ENCODE peak calls at places on chromosome 18, in eight cellular contexts. Z, X, K, C, N, F, I and R are unnamed samples.

GRCh38 chr18:48488388-48488850 is 50.4 kb upstream of the CTIF start:
- DNase-seq in Z (no peak), X (no peak), K (peak; percentile 95), C (no peak), N (peak; percentile 9), F (no peak), I (no peak), R (no peak)

GRCh38 chr18:46067431-46068007 is 4.5 kb downstream of the PSTPIP2 start:
- DNase-seq in Z (no peak), X (no peak), K (no peak), C (no peak), N (peak; percentile 16), F (no peak), I (no peak), R (no peak)

GRCh38 chr18:48795696-48796095 is 155.1 kb downstream of the SMAD7 start:
- DNase-seq in Z (no peak), X (no peak), K (no peak), C (no peak), N (no peak), F (no peak), I (no peak), R (no peak)

GRCh38 chr18:33755918-33756590 is 178.0 kb downstream of the ASXL3 start:
- DNase-seq in Z (no peak), X (no peak), K (no peak), C (no peak), N (no peak), F (no peak), I (peak; percentile 29), R (no peak)

GRCh38 chr18:48838921-48839818 is 111.6 kb downstream of the SMAD7 start:
- DNase-seq in Z (no peak), X (peak; percentile 62), K (no peak), C (no peak), N (no peak), F (no peak), I (no peak), R (no peak)

GRCh38 chr18:46296656-46297055 is 192.5 kb downstream of the HAUS1 start:
- DNase-seq in Z (no peak), X (no peak), K (no peak), C (no peak), N (no peak), F (no peak), I (no peak), R (no peak)

GRCh38 chr18:53752968-53753367 is 471.5 kb downstream of the MBD2 start:
- DNase-seq in Z (no peak), X (no peak), K (no peak), C (no peak), N (no peak), F (no peak), I (no peak), R (no peak)

GRCh38 chr18:63189041-63189440 is 130.5 kb downstream of the BCL2 start:
- DNase-seq in Z (no peak), X (no peak), K (no peak), C (no peak), N (no peak), F (no peak), I (no peak), R (no peak)

GRCh38 chr18:78638889-78639596 is 340.6 kb upstream of the SALL3 start:
- DNase-seq in Z (no peak), X (no peak), K (peak; percentile 21), C (no peak), N (no peak), F (no peak), I (no peak), R (no peak)

GRCh38 chr18:59123588-59124369 is 15.9 kb upstream of the SEC11C start:
- DNase-seq in Z (no peak), X (no peak), K (no peak), C (no peak), N (no peak), F (no peak), I (peak; percentile 14), R (no peak)

GRCh38 chr18:35201502-35201901 is 39.3 kb upstream of the ZNF397 start:
- DNase-seq in Z (no peak), X (no peak), K (no peak), C (no peak), N (no peak), F (no peak), I (peak; percentile 2), R (no peak)

GRCh38 chr18:36372902-36373301 is 75.4 kb downstream of the FHOD3 start:
- DNase-seq in Z (no peak), X (no peak), K (no peak), C (no peak), N (no peak), F (no peak), I (no peak), R (no peak)

GRCh38 chr18:55265916-55266488 is 306.7 kb upstream of the CCDC68 start:
- DNase-seq in Z (no peak), X (no peak), K (no peak), C (no peak), N (no peak), F (no peak), I (no peak), R (no peak)

GRCh38 chr18:3747176-3747973 is 297.4 kb downstream of the TGIF1 start:
- DNase-seq in Z (no peak), X (no peak), K (no peak), C (no peak), N (no peak), F (no peak), I (no peak), R (no peak)

GRCh38 chr18:59916746-59917145 is 16.9 kb downstream of the PMAIP1 start:
- DNase-seq in Z (no peak), X (no peak), K (no peak), C (no peak), N (no peak), F (no peak), I (no peak), R (no peak)

GRCh38 chr18:26052497-26052896 is 37.9 kb downstream of the SS18 start:
- DNase-seq in Z (no peak), X (no peak), K (no peak), C (no peak), N (no peak), F (no peak), I (no peak), R (no peak)

GRCh38 chr18:31399336-31400032 is 22.9 kb downstream of the DSG4 start:
- DNase-seq in Z (no peak), X (no peak), K (no peak), C (no peak), N (no peak), F (no peak), I (no peak), R (no peak)

GRCh38 chr18:58484989-58485962 is 143.6 kb downstream of the ALPK2 start:
- DNase-seq in Z (no peak), X (no peak), K (no peak), C (no peak), N (peak; percentile 59), F (no peak), I (no peak), R (no peak)

GRCh38 chr18:31658670-31659573 is 25.5 kb downstream of the B4GALT6 start:
- DNase-seq in Z (peak; percentile 79), X (no peak), K (no peak), C (no peak), N (no peak), F (no peak), I (peak; percentile 12), R (no peak)

GRCh38 chr18:72752220-72752619 is 115.6 kb downstream of the NETO1 start:
- DNase-seq in Z (no peak), X (no peak), K (no peak), C (no peak), N (no peak), F (no peak), I (peak; percentile 17), R (no peak)

GRCh38 chr18:67342159-67342558 is 174.4 kb downstream of the DSEL start:
- DNase-seq in Z (no peak), X (no peak), K (no peak), C (no peak), N (no peak), F (no peak), I (no peak), R (no peak)

GRCh38 chr18:22701795-22702194 is 231.3 kb upstream of the RBBP8 start:
- DNase-seq in Z (no peak), X (no peak), K (no peak), C (no peak), N (no peak), F (no peak), I (no peak), R (no peak)

GRCh38 chr18:26059357-26059756 is 31.1 kb downstream of the SS18 start:
- DNase-seq in Z (no peak), X (no peak), K (no peak), C (no peak), N (no peak), F (no peak), I (no peak), R (no peak)

GRCh38 chr18:74303936-74304335 is 11.7 kb upstream of the C18orf63 start:
- DNase-seq in Z (no peak), X (no peak), K (no peak), C (no peak), N (no peak), F (no peak), I (no peak), R (no peak)

GRCh38 chr18:25349926-25350560 is 1.9 kb downstream of the ZNF521 start:
- DNase-seq in Z (no peak), X (no peak), K (no peak), C (no peak), N (peak; percentile 68), F (no peak), I (no peak), R (no peak)

GRCh38 chr18:9771261-9771976 is 63.3 kb downstream of the RAB31 start:
- DNase-seq in Z (peak; percentile 62), X (peak; percentile 81), K (peak; percentile 80), C (peak; percentile 25), N (peak; percentile 90), F (peak; percentile 18), I (no peak), R (peak; percentile 20)

GRCh38 chr18:74310411-74310810 is 5.2 kb upstream of the C18orf63 start:
- DNase-seq in Z (no peak), X (no peak), K (no peak), C (no peak), N (peak; percentile 68), F (no peak), I (no peak), R (no peak)

GRCh38 chr18:31206787-31207381 is 44.2 kb upstream of the DSC1 start:
- DNase-seq in Z (peak; percentile 74), X (no peak), K (peak; percentile 81), C (no peak), N (peak; percentile 57), F (no peak), I (no peak), R (no peak)